ENCODE peak calls at places on chromosomes 5 and 9, in five cellular contexts. S is H1, I is neuronal stem cell, F is mesenchymal stem cell, A is H9. Y is an unnamed sample.
A peak's percentile ranks its signal among the peaks of the same experiment; 100 is the strongest.

GRCh38 chr9:131578778-131579504 is 33.6 kb downstream of the PRRT1B start:
- DNase-seq in A (no peak), F (no peak), I (no peak), S (no peak), Y (no peak)

GRCh38 chr9:69919461-69920061 is 98.9 kb downstream of the CFAP95 start:
- DNase-seq in S (no peak), F (peak; percentile 72), I (peak; percentile 35), A (no peak), Y (peak; percentile 78)

GRCh38 chr5:10563132-10563939 is 534 bp upstream of the ANKRD33B start:
- DNase-seq in A (peak; percentile 72), S (no peak), F (peak; percentile 64), I (peak; percentile 42), Y (peak; percentile 29)

GRCh38 chr9:136664000-136664798 is 1.5 kb downstream of the EGFL7 start:
- DNase-seq in I (no peak), S (no peak), F (no peak), A (no peak), Y (no peak)

GRCh38 chr9:131503626-131504465 is 1.1 kb downstream of the POMT1 start:
- DNase-seq in A (peak; percentile 49), S (peak; percentile 21), F (peak; percentile 62), I (no peak), Y (peak; percentile 23)

GRCh38 chr9:128636024-128636390 is 20.6 kb downstream of the DYNC2I2 start:
- DNase-seq in A (peak; percentile 86), S (peak; percentile 41), F (no peak), I (no peak), Y (peak; percentile 91)

GRCh38 chr9:134396825-134397224 is 70.6 kb downstream of the RXRA start:
- DNase-seq in I (no peak), F (no peak), A (no peak), S (no peak), Y (no peak)

GRCh38 chr9:15349892-15350761 is 43.1 kb upstream of the TTC39B start:
- DNase-seq in S (no peak), A (no peak), I (no peak), F (no peak), Y (no peak)

GRCh38 chr5:3123763-3124157 is 372.3 kb upstream of the IRX2 start:
- DNase-seq in I (no peak), S (no peak), F (no peak), A (no peak), Y (no peak)

GRCh38 chr5:150301170-150301505 is 1.6 kb downstream of the ARSI start:
- DNase-seq in I (no peak), S (no peak), A (no peak), F (peak; percentile 32), Y (no peak)
- H4K8ac ChIP-seq in I (no peak overlapping the region), S (no peak overlapping the region), A (no peak overlapping the region), F (no peak overlapping the region), Y (no peak overlapping the region)

DNA sequence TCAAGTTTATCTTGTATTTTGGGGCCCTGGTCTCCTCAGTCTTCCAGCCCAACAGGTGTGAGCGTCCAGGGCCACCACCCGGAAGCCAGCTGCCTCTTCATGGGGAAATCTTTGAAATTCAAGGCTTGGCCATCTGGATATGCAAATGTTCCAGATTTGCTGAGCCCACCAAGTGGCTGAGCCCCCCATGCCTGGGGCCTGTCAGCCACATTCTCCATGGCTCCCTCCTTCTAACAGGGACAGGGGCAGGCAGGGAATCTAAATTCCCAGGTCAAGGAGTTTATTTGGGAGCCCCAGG is 14.2 kb upstream of the CXXC5 start:
- DNase-seq in S (no peak), A (no peak), F (no peak), I (no peak), Y (no peak)
- H2BK12ac ChIP-seq in S (no peak overlapping the region), A (no peak overlapping the region), F (no peak overlapping the region), I (no peak overlapping the region), Y (peak overlapping the region; percentile 2)

GRCh38 chr5:132436936-132437335 is 53.6 kb downstream of the IRF1 start:
- DNase-seq in A (no peak), F (no peak), S (no peak), I (no peak), Y (no peak)

GRCh38 chr5:132433141-132433540 is 57.4 kb downstream of the IRF1 start:
- DNase-seq in I (no peak), A (no peak), S (no peak), F (no peak), Y (no peak)

GRCh38 chr5:132435891-132436290 is 54.7 kb downstream of the IRF1 start:
- DNase-seq in S (no peak), I (no peak), A (no peak), F (no peak), Y (no peak)

GRCh38 chr5:132434813-132435286 is 55.7 kb downstream of the IRF1 start:
- DNase-seq in F (no peak), I (no peak), A (no peak), S (no peak), Y (no peak)

DNA sequence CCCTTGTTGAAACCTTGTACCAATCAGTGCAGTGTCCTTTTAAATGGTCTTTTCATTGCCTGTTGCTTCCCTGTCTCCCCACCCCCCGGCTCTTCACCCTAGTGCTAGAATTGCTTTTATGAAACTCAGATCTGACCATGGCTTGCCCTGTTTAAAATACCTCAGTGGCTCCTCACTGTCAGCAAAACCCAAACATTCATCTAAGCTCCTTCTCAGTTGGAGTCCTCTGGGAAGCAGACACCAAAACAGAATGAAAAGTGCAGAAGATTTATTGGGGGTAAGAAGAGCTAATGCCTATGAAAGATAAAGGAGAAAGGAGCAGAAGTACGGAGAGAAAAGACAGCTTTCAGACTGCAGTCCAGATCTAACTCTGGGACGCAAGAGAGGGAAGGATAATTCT is 56.2 kb downstream of the IRF1 start:
- DNase-seq in I (no peak), A (no peak), S (no peak), F (peak; percentile 86), Y (no peak)
- H3K14ac ChIP-seq in I (no peak overlapping the region), A (no peak overlapping the region), S (no peak overlapping the region), F (no peak overlapping the region), Y (no peak overlapping the region)

GRCh38 chr5:96566775-96567174 is 95.4 kb upstream of the CAST start:
- DNase-seq in F (no peak), S (no peak), I (no peak), A (no peak), Y (no peak)
- H4K8ac ChIP-seq in F (no peak overlapping the region), S (no peak overlapping the region), I (no peak overlapping the region), A (no peak overlapping the region), Y (no peak overlapping the region)

DNA sequence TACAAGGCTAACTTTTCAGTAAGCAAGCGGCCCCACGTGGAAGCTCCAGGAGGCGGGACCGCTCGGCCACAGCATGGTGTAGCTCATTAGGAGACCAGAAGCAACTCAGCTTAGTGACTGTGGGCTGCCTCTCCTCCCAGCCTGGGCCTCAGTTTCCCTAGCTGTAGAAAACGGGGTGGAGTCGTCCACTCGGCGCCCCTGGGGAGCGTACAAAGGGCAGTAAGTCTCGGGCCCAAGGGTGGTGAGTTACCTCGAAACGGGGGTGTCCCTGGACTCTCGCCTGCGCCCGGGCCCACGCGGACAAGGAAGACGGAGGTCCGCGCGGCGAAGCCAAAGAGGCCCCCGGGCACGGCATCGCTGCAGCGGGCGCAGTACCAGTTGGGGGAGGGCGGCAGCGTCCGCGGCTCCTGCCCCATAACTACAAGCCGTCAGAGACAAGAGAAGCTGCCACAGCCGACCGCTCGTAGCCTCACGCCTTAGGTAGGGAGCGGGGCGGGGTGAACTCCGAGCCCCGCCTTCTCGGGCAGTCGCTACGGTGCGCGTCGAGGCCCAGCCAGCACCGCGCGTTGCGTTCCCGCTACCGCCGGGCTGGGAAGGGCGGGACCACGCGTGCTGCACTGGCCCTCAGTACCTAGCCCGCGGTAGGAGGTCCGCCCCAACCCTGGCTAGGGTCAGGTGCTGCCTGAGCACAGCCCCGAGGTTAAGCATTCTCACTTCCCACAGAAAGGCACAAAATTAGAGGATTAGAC is at the start of gene GEMIN5:
- DNase-seq in A (peak; percentile 93), S (peak; percentile 79), F (peak; percentile 87), I (peak; percentile 58), Y (peak; percentile 95)
- H2BK12ac ChIP-seq in A (no peak within 1 kb of the TSS), S (peak within 1 kb of the TSS; percentile 2), F (no peak within 1 kb of the TSS), I (no peak within 1 kb of the TSS), Y (no peak within 1 kb of the TSS)

GRCh38 chr5:73417307-73418035 is 31.1 kb downstream of the FOXD1 start:
- DNase-seq in I (no peak), A (no peak), S (no peak), F (peak; percentile 60), Y (no peak)

GRCh38 chr5:73415617-73416016 is 33.0 kb downstream of the FOXD1 start:
- DNase-seq in A (no peak), S (no peak), I (no peak), F (no peak), Y (no peak)

GRCh38 chr5:73411927-73412596 is 36.5 kb downstream of the FOXD1 start:
- DNase-seq in F (no peak), A (no peak), I (no peak), S (no peak), Y (peak; percentile 11)

GRCh38 chr5:73415171-73415570 is 33.4 kb downstream of the FOXD1 start:
- DNase-seq in I (no peak), S (no peak), A (no peak), F (no peak), Y (no peak)

DNA sequence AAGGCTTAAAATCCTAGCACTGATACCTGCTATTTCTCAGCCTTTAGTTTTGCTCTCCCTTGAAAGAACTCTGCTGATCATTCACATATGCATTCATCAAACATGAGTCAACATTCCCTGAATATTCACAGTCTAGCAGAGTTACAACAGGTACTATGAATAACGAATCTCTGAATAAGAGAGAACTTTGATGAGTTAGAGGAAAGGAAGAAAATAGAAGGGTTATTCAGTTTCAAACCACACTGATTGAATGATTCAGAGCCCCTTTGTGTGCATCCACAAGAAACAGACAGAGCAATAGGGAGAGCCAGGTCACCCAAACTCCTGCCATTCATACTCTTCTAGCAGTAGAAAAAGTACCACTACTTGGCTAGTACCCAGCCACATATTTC is 36.0 kb downstream of the FOXD1 start:
- DNase-seq in S (no peak), A (no peak), F (no peak), I (no peak), Y (no peak)
- H3K14ac ChIP-seq in S (no peak overlapping the region), A (no peak overlapping the region), F (no peak overlapping the region), I (no peak overlapping the region), Y (no peak overlapping the region)

Y was measured in trophoblast cell.